ENCODE peak calls at places on chromosomes 3 and 15, in four cellular contexts. One of them, this sample, is unnamed.

GRCh38 chr3:34842706-34843478 is 796.4 kb upstream of the ARPP21 start:
- DNase-seq in brain microvascular endothelial cell: no peak
- DNase-seq in astrocyte of the spinal cord: peak
- DNase-seq in fibroblast of pulmonary artery: no peak
- DNase-seq in this sample: no peak

GRCh38 chr3:71944482-71944881 is 159.5 kb upstream of the PROK2 start:
- DNase-seq in fibroblast of pulmonary artery: no peak
- DNase-seq in brain microvascular endothelial cell: no peak
- DNase-seq in astrocyte of the spinal cord: no peak
- DNase-seq in this sample: no peak

GRCh38 chr3:162147996-162148395 is 651.4 kb downstream of the OTOL1 start:
- DNase-seq in astrocyte of the spinal cord: no peak
- DNase-seq in fibroblast of pulmonary artery: no peak
- DNase-seq in brain microvascular endothelial cell: no peak
- DNase-seq in this sample: no peak

GRCh38 chr15:51286816-51287215 is 51.6 kb downstream of the CYP19A1 start:
- DNase-seq in fibroblast of pulmonary artery: no peak
- DNase-seq in brain microvascular endothelial cell: no peak
- DNase-seq in astrocyte of the spinal cord: no peak
- DNase-seq in this sample: no peak

GRCh38 chr3:113276581-113277080 is 65.3 kb downstream of the BOC start:
- DNase-seq in astrocyte of the spinal cord: no peak
- DNase-seq in brain microvascular endothelial cell: no peak
- DNase-seq in fibroblast of pulmonary artery: no peak
- DNase-seq in this sample: no peak

GRCh38 chr15:39934415-39935044 is 615 bp downstream of the EIF2AK4 start:
- DNase-seq in brain microvascular endothelial cell: no peak
- DNase-seq in fibroblast of pulmonary artery: peak
- DNase-seq in astrocyte of the spinal cord: peak
- DNase-seq in this sample: no peak

GRCh38 chr3:107430214-107431047 is 53.2 kb downstream of the CCDC54 start:
- DNase-seq in fibroblast of pulmonary artery: peak
- DNase-seq in astrocyte of the spinal cord: peak
- DNase-seq in brain microvascular endothelial cell: peak
- DNase-seq in this sample: no peak

GRCh38 chr3:193673845-193674244 is 80.8 kb downstream of the OPA1 start:
- DNase-seq in fibroblast of pulmonary artery: no peak
- DNase-seq in astrocyte of the spinal cord: no peak
- DNase-seq in brain microvascular endothelial cell: no peak
- DNase-seq in this sample: no peak

GRCh38 chr3:196202516-196202970 is 8.7 kb downstream of the ZDHHC19 start:
- DNase-seq in astrocyte of the spinal cord: peak
- DNase-seq in fibroblast of pulmonary artery: peak
- DNase-seq in brain microvascular endothelial cell: peak
- DNase-seq in this sample: peak

GRCh38 chr15:72368895-72369294 is 6.9 kb downstream of the HEXA start:
- DNase-seq in fibroblast of pulmonary artery: peak
- DNase-seq in brain microvascular endothelial cell: no peak
- DNase-seq in astrocyte of the spinal cord: no peak
- DNase-seq in this sample: peak

DNA sequence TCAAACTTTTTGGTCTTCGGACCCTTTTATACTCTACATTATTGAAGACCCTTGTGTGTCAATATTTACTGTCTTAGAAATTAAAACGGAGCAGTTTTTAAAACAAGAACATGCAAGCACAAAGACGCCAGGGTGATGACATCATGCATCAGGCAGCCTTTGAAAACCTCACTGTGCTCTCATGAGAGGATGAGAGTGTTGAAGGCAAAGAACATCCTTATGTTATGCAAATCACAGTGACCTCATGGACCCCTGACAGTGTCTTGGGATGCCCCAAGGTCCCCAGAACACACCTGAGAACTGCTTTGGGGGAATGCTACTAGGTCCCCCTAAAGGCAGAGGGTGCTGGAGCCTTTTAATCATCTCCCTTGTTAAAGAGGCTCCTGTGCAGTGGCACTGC is 51.6 kb downstream of the CHDH start:
- DNase-seq in brain microvascular endothelial cell: no peak
- DNase-seq in fibroblast of pulmonary artery: no peak
- DNase-seq in astrocyte of the spinal cord: peak
- DNase-seq in this sample: no peak
- TF ChIP-seq CTCF in brain microvascular endothelial cell: no peak
- TF ChIP-seq CTCF in fibroblast of pulmonary artery: no peak
- TF ChIP-seq CTCF in astrocyte of the spinal cord: no peak
- TF ChIP-seq CTCF in this sample: no peak

DNA sequence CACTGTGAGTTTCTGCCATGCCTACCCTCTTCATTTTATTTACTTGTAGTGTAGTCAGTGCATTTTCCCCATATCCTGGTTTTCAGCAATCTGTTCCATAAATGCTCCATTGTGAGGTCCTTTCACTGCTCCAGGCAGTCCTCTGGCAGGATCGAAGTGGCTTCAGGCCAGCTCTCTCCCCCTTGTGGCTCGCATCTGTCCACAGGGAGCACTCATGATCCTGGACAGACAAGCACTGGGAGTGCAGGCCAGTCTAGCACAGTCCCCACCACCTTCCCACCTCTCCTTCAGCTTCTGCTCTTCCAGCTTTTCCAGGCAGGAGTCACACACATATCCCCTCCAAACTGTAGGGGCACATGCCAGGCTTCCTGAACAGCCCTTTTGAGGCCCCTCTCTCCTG is 173.6 kb downstream of the PPM1L start:
- DNase-seq in fibroblast of pulmonary artery: peak
- DNase-seq in astrocyte of the spinal cord: no peak
- DNase-seq in brain microvascular endothelial cell: peak
- DNase-seq in this sample: no peak
- TF ChIP-seq CTCF in fibroblast of pulmonary artery: no peak
- TF ChIP-seq CTCF in astrocyte of the spinal cord: peak
- TF ChIP-seq CTCF in brain microvascular endothelial cell: peak
- TF ChIP-seq CTCF in this sample: no peak

GRCh38 chr3:152961323-152961722 is 126.4 kb downstream of the P2RY1 start:
- DNase-seq in astrocyte of the spinal cord: peak
- DNase-seq in fibroblast of pulmonary artery: peak
- DNase-seq in brain microvascular endothelial cell: no peak
- DNase-seq in this sample: no peak
- TF ChIP-seq CTCF in astrocyte of the spinal cord: peak
- TF ChIP-seq CTCF in fibroblast of pulmonary artery: peak
- TF ChIP-seq CTCF in brain microvascular endothelial cell: peak
- TF ChIP-seq CTCF in this sample: no peak

GRCh38 chr3:52792413-52792812 is 2.2 kb upstream of the ITIH3 start:
- DNase-seq in brain microvascular endothelial cell: no peak
- DNase-seq in fibroblast of pulmonary artery: no peak
- DNase-seq in astrocyte of the spinal cord: no peak
- DNase-seq in this sample: no peak
- TF ChIP-seq CTCF in brain microvascular endothelial cell: peak
- TF ChIP-seq CTCF in fibroblast of pulmonary artery: no peak
- TF ChIP-seq CTCF in astrocyte of the spinal cord: peak
- TF ChIP-seq CTCF in this sample: no peak

This sample was measured in CD14-positive monocyte.